ENCODE peak calls at places on chromosomes 6 and 20, in seven cellular contexts. R is CD8-positive, alpha-beta memory T cell; Q is cardiac muscle cell; G is stomach; N is body of pancreas; H is A549; M is iPS DF 6.9. U is an unnamed sample.

GRCh38 chr6:90003069-90003800 is 109.0 kb downstream of the GJA10 start:
- DNase-seq in G (no peak), N (no peak), R (no peak), M (no peak), Q (no peak), H (no peak), U (no peak)

GRCh38 chr6:1524040-1524480 is 85.7 kb upstream of the FOXC1 start:
- DNase-seq in N (peak; percentile 55), Q (peak; percentile 65), H (peak; percentile 32), M (peak; percentile 83), G (peak; percentile 29), R (peak; percentile 35), U (no peak)

GRCh38 chr6:163897669-163898068 is 483.2 kb downstream of the QKI start:
- DNase-seq in M (no peak), Q (no peak), H (no peak), R (no peak), G (no peak), N (no peak), U (no peak)

GRCh38 chr20:44030394-44030793 is 115.7 kb downstream of the TOX2 start:
- DNase-seq in R (no peak), H (no peak), M (no peak), Q (no peak), N (no peak), G (peak; percentile 16), U (no peak)

GRCh38 chr6:45455408-45455807 is 77.7 kb upstream of the SUPT3H start:
- DNase-seq in H (no peak), M (no peak), N (no peak), R (no peak), G (no peak), Q (no peak), U (no peak)

GRCh38 chr6:141169419-141169818 is 963.3 kb upstream of the GJE1 start:
- DNase-seq in H (no peak), N (no peak), R (no peak), M (peak; percentile 22), G (no peak), Q (peak; percentile 22), U (no peak)

GRCh38 chr20:45337367-45338120 is 10.7 kb downstream of the SDC4 start:
- DNase-seq in R (no peak), N (peak; percentile 73), Q (peak; percentile 63), M (no peak), G (peak; percentile 56), H (no peak), U (no peak)

GRCh38 chr20:608970-609369 is 1.1 kb downstream of the TCF15 start:
- DNase-seq in R (no peak), M (no peak), N (no peak), G (no peak), Q (no peak), H (no peak), U (no peak)

GRCh38 chr20:3749689-3750639 is 17.5 kb downstream of the HSPA12B start:
- DNase-seq in Q (peak; percentile 63), H (peak; percentile 98), M (no peak), G (peak; percentile 39), R (peak; percentile 13), N (peak; percentile 58), U (peak; percentile 87)

GRCh38 chr6:116221067-116221466 is 32.8 kb downstream of the TSPYL4 start:
- DNase-seq in M (no peak), N (no peak), H (no peak), R (no peak), G (no peak), Q (no peak), U (no peak)

GRCh38 chr20:59240006-59240405 is 60.4 kb upstream of the EDN3 start:
- DNase-seq in G (no peak), N (no peak), H (no peak), R (no peak), Q (no peak), M (no peak), U (no peak)

GRCh38 chr6:84271086-84271716 is 43.8 kb upstream of the CEP162 start:
- DNase-seq in H (no peak), N (no peak), M (no peak), R (no peak), Q (no peak), G (no peak), U (no peak)

GRCh38 chr6:75498862-75499261 is 5.3 kb upstream of the FILIP1 start:
- DNase-seq in Q (no peak), R (no peak), N (no peak), H (no peak), G (no peak), M (no peak), U (no peak)
- H3K4me1 ChIP-seq in Q (peaks cover 35% of the 10 kb centered on the region), R (peaks cover 7% of the 10 kb centered on the region), N (peaks cover 18% of the 10 kb centered on the region), H (peaks cover 53% of the 10 kb centered on the region), G (no peaks in the 10 kb centered on the region), M (no peaks in the 10 kb centered on the region), U (no peaks in the 10 kb centered on the region)

DNA sequence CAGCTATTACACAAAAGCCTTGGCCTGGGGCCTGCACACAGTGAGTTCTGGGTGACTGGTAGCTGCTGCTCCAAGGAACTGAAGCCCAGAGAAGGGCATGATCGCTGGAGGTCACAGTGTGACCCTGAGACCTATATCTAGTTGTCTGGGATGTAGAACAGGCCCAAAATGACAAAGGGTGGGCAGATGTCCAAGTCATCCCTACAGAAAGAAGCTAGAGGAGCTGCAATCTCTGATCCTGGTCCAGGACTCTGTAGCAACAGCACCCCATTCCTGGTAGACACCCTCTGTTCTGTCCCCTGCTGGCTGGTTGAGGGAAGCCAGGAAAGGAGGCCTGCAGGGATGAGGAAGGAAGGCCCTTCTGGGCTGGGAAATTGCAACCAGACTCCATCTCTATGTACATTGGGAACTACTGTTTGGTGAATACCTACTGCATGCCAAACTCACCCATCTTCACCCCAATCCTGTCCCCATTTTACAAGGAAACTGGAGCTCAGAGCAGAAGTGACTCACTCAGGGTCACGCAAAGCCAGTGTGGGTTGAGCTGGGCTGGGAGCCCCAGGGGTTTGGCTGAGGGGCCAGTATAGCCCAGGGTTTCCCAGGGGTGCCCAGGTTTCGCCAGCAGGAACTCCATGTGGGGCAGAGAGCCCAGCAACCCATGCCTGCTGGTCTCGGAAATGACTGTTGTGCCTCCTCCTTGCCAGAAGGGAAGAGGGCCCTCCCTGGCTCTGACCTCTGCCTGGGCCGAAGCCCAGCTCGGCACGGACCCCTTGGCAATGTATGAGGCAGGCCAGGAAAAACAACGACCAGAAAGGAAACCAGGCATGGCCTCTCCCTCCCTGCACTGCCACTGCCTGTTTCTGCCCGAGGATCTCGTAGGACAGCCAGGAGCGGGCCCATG is 44.9 kb upstream of the TLDC2 start:
- DNase-seq in R (no peak), Q (peak; percentile 43), N (no peak), M (no peak), H (no peak), G (no peak), U (no peak)
- H3K4me1 ChIP-seq in R (no peaks in the 10 kb centered on the region), Q (peaks cover 14% of the 10 kb centered on the region), N (peaks cover 7% of the 10 kb centered on the region), M (peaks cover 1% of the 10 kb centered on the region), H (peaks cover 22% of the 10 kb centered on the region), G (peaks cover 35% of the 10 kb centered on the region), U (peaks cover 9% of the 10 kb centered on the region)

GRCh38 chr6:125818659-125819297 is 28.0 kb downstream of the NCOA7 start:
- DNase-seq in Q (no peak), R (no peak), N (no peak), G (no peak), H (no peak), M (no peak), U (no peak)
- H3K4me1 ChIP-seq in Q (peaks cover 8% of the 10 kb centered on the region), R (no peaks in the 10 kb centered on the region), N (peaks cover 90% of the 10 kb centered on the region), G (peaks cover 47% of the 10 kb centered on the region), H (peaks cover 49% of the 10 kb centered on the region), M (no peaks in the 10 kb centered on the region), U (peaks cover 58% of the 10 kb centered on the region)

GRCh38 chr6:21826460-21826859 is 232.9 kb downstream of the SOX4 start:
- DNase-seq in N (no peak), H (no peak), M (no peak), R (no peak), G (no peak), Q (no peak), U (no peak)

GRCh38 chr6:21826031-21826430 is 232.5 kb downstream of the SOX4 start:
- DNase-seq in R (no peak), M (no peak), Q (peak; percentile 30), G (no peak), H (peak; percentile 21), N (no peak), U (no peak)

GRCh38 chr6:21828689-21829088 is 235.1 kb downstream of the SOX4 start:
- DNase-seq in Q (no peak), G (no peak), H (no peak), R (no peak), M (no peak), N (no peak), U (no peak)

GRCh38 chr6:21829126-21829525 is 235.6 kb downstream of the SOX4 start:
- DNase-seq in N (no peak), G (no peak), Q (no peak), R (no peak), M (no peak), H (no peak), U (no peak)

DNA sequence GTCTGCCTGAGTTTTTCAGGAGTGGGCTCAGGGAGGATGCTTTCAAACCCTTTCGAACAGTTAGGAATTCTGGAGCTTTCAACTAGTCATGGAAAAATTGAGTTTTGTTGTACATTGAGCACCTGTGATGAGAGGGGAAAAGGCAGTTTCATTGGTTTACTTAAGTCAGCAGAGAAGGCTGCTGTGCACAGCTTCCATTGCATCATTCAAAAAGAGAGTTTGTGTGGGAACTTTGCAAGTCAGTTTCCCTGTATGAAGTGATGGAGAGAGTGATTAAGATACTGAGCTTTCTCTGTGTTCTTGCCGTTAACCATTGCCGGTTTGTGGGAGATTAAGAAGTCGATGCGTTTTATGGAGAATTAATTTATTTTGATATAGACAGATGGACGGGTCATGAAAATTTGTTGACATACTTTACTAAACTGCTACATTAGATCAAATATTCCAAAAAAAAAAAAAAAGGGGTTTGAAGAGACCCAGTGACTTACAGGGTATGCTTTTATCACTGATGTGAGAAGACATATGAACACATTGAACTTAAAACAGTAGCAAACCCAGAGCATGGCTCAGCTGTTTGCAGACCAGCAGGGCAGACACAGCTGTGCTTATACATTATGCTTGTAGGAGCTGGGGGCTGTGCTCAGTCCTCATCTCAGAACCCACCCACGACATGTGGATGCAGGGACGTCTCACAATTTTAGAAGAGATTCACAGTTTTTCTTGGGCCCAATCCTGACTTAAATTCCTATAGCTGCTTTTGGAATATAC is 234.1 kb downstream of the SOX4 start:
- DNase-seq in R (no peak), G (no peak), Q (no peak), M (no peak), N (no peak), H (no peak), U (no peak)
- H3K4me1 ChIP-seq in R (no peaks in the 10 kb centered on the region), G (no peaks in the 10 kb centered on the region), Q (peaks cover 6% of the 10 kb centered on the region), M (peaks cover 1% of the 10 kb centered on the region), N (peaks cover 6% of the 10 kb centered on the region), H (peaks cover 31% of the 10 kb centered on the region), U (no peaks in the 10 kb centered on the region)

GRCh38 chr20:32465092-32465900 is 107.2 kb downstream of the ASXL1 start:
- DNase-seq in N (peak; percentile 77), R (no peak), H (peak; percentile 53), M (no peak), G (peak; percentile 90), Q (no peak), U (peak; percentile 47)
- H3K4me1 ChIP-seq in N (peaks cover 62% of the 10 kb centered on the region), R (no peaks in the 10 kb centered on the region), H (peaks cover 57% of the 10 kb centered on the region), M (peaks cover 10% of the 10 kb centered on the region), G (peaks cover 69% of the 10 kb centered on the region), Q (peaks cover 20% of the 10 kb centered on the region), U (peaks cover 8% of the 10 kb centered on the region)

GRCh38 chr20:25223765-25224720 is 23.8 kb upstream of the PYGB start:
- DNase-seq in H (no peak), M (no peak), Q (no peak), G (peak; percentile 22), R (no peak), N (no peak), U (no peak)
- H3K4me1 ChIP-seq in H (peaks cover 68% of the 10 kb centered on the region), M (peaks cover 3% of the 10 kb centered on the region), Q (peaks cover 31% of the 10 kb centered on the region), G (peaks cover 31% of the 10 kb centered on the region), R (no peaks in the 10 kb centered on the region), N (peaks cover 41% of the 10 kb centered on the region), U (peaks cover 17% of the 10 kb centered on the region)

GRCh38 chr20:62358171-62358719 is 8.9 kb downstream of the LAMA5 start:
- DNase-seq in R (no peak), G (peak; percentile 77), N (no peak), H (no peak), Q (no peak), M (no peak), U (peak; percentile 16)
- H3K4me1 ChIP-seq in R (no peaks in the 10 kb centered on the region), G (peaks cover 84% of the 10 kb centered on the region), N (peaks cover 80% of the 10 kb centered on the region), H (peaks cover 98% of the 10 kb centered on the region), Q (peaks cover 36% of the 10 kb centered on the region), M (peaks cover 34% of the 10 kb centered on the region), U (peaks cover 45% of the 10 kb centered on the region)

U was measured in BE2C.